ENCODE peak calls at places on chromosomes 4 and X, in four cellular contexts. One of them, this sample, is unnamed.
A peak's percentile ranks its signal among the peaks of the same experiment; 100 is the strongest.

GRCh38 chr4:37430718-37431416 is 186.3 kb downstream of the NWD2 start:
- DNase-seq in HepG2: peak; percentile 27
- DNase-seq in K562: no peak
- DNase-seq in H1: no peak
- DNase-seq in this sample: no peak

GRCh38 chr4:5821665-5822358 is 71.1 kb downstream of the CRMP1 start:
- DNase-seq in HepG2: no peak
- DNase-seq in K562: peak; percentile 57
- DNase-seq in H1: peak; percentile 92
- DNase-seq in this sample: no peak

GRCh38 chr4:75211422-75211821 is 278.5 kb downstream of the PARM1 start:
- DNase-seq in H1: no peak
- DNase-seq in HepG2: no peak
- DNase-seq in K562: no peak
- DNase-seq in this sample: no peak

GRCh38 chr4:163482197-163482596 is 8.6 kb upstream of the TKTL2 start:
- DNase-seq in H1: no peak
- DNase-seq in HepG2: no peak
- DNase-seq in K562: no peak
- DNase-seq in this sample: no peak

GRCh38 chrX:100863326-100863854 is 10.8 kb downstream of the NOX1 start:
- DNase-seq in K562: no peak
- DNase-seq in H1: no peak
- DNase-seq in HepG2: no peak
- DNase-seq in this sample: no peak

GRCh38 chrX:110280954-110281353 is 36.9 kb downstream of the AMMECR1 start:
- DNase-seq in H1: no peak
- DNase-seq in K562: no peak
- DNase-seq in HepG2: no peak
- DNase-seq in this sample: no peak

GRCh38 chr4:36758312-36758690 is 476.9 kb downstream of the DTHD1 start:
- DNase-seq in HepG2: no peak
- DNase-seq in K562: no peak
- DNase-seq in H1: no peak
- DNase-seq in this sample: no peak

GRCh38 chrX:39335447-39336235 is 534.4 kb downstream of the MID1IP1 start:
- DNase-seq in K562: no peak
- DNase-seq in HepG2: no peak
- DNase-seq in H1: no peak
- DNase-seq in this sample: no peak

GRCh38 chr4:2058264-2059033 is 678 bp upstream of the NAT8L start:
- DNase-seq in K562: peak; percentile 82
- DNase-seq in H1: no peak
- DNase-seq in HepG2: no peak
- DNase-seq in this sample: no peak

GRCh38 chr4:108029731-108030130 is 40.0 kb downstream of the HADH start:
- DNase-seq in HepG2: no peak
- DNase-seq in H1: no peak
- DNase-seq in K562: no peak
- DNase-seq in this sample: no peak

GRCh38 chr4:86011117-86011516 is 348.7 kb downstream of the MAPK10 start:
- DNase-seq in K562: no peak
- DNase-seq in HepG2: no peak
- DNase-seq in H1: no peak
- DNase-seq in this sample: peak; percentile 85

GRCh38 chr4:57632564-57632963 is 522.4 kb upstream of the IGFBP7 start:
- DNase-seq in HepG2: no peak
- DNase-seq in H1: no peak
- DNase-seq in K562: no peak
- DNase-seq in this sample: no peak
- TF ChIP-seq JUN in HepG2: no peak
- TF ChIP-seq JUN in H1: no peak
- TF ChIP-seq JUN in K562: no peak
- TF ChIP-seq JUN in this sample: no peak

GRCh38 chr4:98661356-98662054 is 3.1 kb upstream of the TSPAN5 start:
- DNase-seq in K562: no peak
- DNase-seq in H1: no peak
- DNase-seq in HepG2: no peak
- DNase-seq in this sample: peak; percentile 39

GRCh38 chr4:98659106-98659592 is 738 bp upstream of the TSPAN5 start:
- DNase-seq in K562: no peak
- DNase-seq in HepG2: no peak
- DNase-seq in H1: no peak
- DNase-seq in this sample: no peak

GRCh38 chr4:98662055-98662453 is 3.6 kb upstream of the TSPAN5 start:
- DNase-seq in H1: no peak
- DNase-seq in HepG2: no peak
- DNase-seq in K562: no peak
- DNase-seq in this sample: no peak

GRCh38 chr4:98658287-98659105 is at the start of gene TSPAN5:
- DNase-seq in K562: peak; percentile 77
- DNase-seq in H1: peak; percentile 82
- DNase-seq in HepG2: peak; percentile 12
- DNase-seq in this sample: peak; percentile 82

GRCh38 chr4:98659741-98660507 is 1.5 kb upstream of the TSPAN5 start:
- DNase-seq in HepG2: peak; percentile 26
- DNase-seq in K562: no peak
- DNase-seq in H1: no peak
- DNase-seq in this sample: peak; percentile 46
- TF ChIP-seq POLR2AphosphoS5 in HepG2: no peak
- TF ChIP-seq POLR2AphosphoS5 in K562: no peak
- TF ChIP-seq POLR2AphosphoS5 in H1: no peak
- TF ChIP-seq POLR2AphosphoS5 in this sample: no peak

GRCh38 chrX:118062817-118063615 is 53.6 kb downstream of the KLHL13 start:
- DNase-seq in H1: no peak
- DNase-seq in K562: no peak
- DNase-seq in HepG2: no peak
- DNase-seq in this sample: no peak

GRCh38 chrX:118062048-118062789 is 54.4 kb downstream of the KLHL13 start:
- DNase-seq in HepG2: no peak
- DNase-seq in K562: no peak
- DNase-seq in H1: no peak
- DNase-seq in this sample: no peak

GRCh38 chrX:118066867-118067515 is 49.6 kb downstream of the KLHL13 start:
- DNase-seq in HepG2: no peak
- DNase-seq in K562: no peak
- DNase-seq in H1: no peak
- DNase-seq in this sample: no peak
- TF ChIP-seq JUN in HepG2: no peak
- TF ChIP-seq JUN in K562: no peak
- TF ChIP-seq JUN in H1: no peak
- TF ChIP-seq JUN in this sample: no peak

GRCh38 chrX:53319614-53320542 is 38.5 kb upstream of the IQSEC2 start:
- DNase-seq in K562: no peak
- DNase-seq in HepG2: no peak
- DNase-seq in H1: no peak
- DNase-seq in this sample: no peak
- TF ChIP-seq POLR2AphosphoS5 in K562: no peak
- TF ChIP-seq POLR2AphosphoS5 in HepG2: no peak
- TF ChIP-seq POLR2AphosphoS5 in H1: no peak
- TF ChIP-seq POLR2AphosphoS5 in this sample: no peak

This sample was measured in endothelial cell of umbilical vein.